ENCODE peak calls at places on chromosomes 11 and 22, in four cellular contexts. L, H, O and C are unnamed samples.

GRCh38 chr11:24064309-24064903 is 432.4 kb upstream of the LUZP2 start:
- DNase-seq in L (no peak), H (no peak), O (no peak), C (no peak)

GRCh38 chr11:122642472-122642922 is 13.0 kb upstream of the UBASH3B start:
- DNase-seq in L (no peak), H (no peak), O (peak), C (peak)

GRCh38 chr11:94129505-94130335 is 1.1 kb downstream of the PANX1 start:
- DNase-seq in L (peak), H (no peak), O (no peak), C (peak)

GRCh38 chr11:120562806-120563425 is 51.4 kb downstream of the GRIK4 start:
- DNase-seq in L (no peak), H (no peak), O (no peak), C (no peak)

GRCh38 chr11:95138448-95138847 is 48.8 kb downstream of the ENDOD1 start:
- DNase-seq in L (no peak), H (no peak), O (no peak), C (no peak)

GRCh38 chr11:66070604-66071325 is 693 bp downstream of the PACS1 start:
- DNase-seq in L (peak), H (peak), O (no peak), C (no peak)

GRCh38 chr11:65781962-65782815 is 1.4 kb upstream of the AP5B1 start:
- DNase-seq in L (no peak), H (no peak), O (no peak), C (no peak)

GRCh38 chr22:41237036-41237706 is 3.6 kb downstream of the CHADL start:
- DNase-seq in L (no peak), H (no peak), O (no peak), C (no peak)

GRCh38 chr11:131275580-131275979 is 94.8 kb upstream of the NTM start:
- DNase-seq in L (no peak), H (no peak), O (no peak), C (no peak)

GRCh38 chr22:43312608-43313007 is 30.6 kb downstream of the SCUBE1 start:
- DNase-seq in L (no peak), H (no peak), O (no peak), C (no peak)

GRCh38 chr22:44284711-44285110 is 28.0 kb downstream of the SHISAL1 start:
- DNase-seq in L (no peak), H (no peak), O (no peak), C (no peak)

GRCh38 chr22:24807284-24807950 is 1.4 kb downstream of the SGSM1 start:
- DNase-seq in L (no peak), H (peak), O (no peak), C (no peak)

GRCh38 chr22:30948930-30949342 is 19.6 kb downstream of the MORC2 start:
- DNase-seq in L (no peak), H (no peak), O (no peak), C (no peak)

GRCh38 chr22:50318698-50319411 is 8.0 kb downstream of the DENND6B start:
- DNase-seq in L (no peak), H (no peak), O (no peak), C (no peak)